ENCODE peak calls at places on chromosomes 7 and 10, in seven cellular contexts. F, P, W, T, A, K and U are unnamed samples.

GRCh38 chr7:64101126-64101942 is 56.1 kb downstream of the ZNF727 start:
- DNase-seq in P (no peak), F (no peak), T (no peak), K (no peak), A (no peak), W (no peak), U (no peak)

GRCh38 chr7:55431898-55432297 is 66.8 kb downstream of the LANCL2 start:
- DNase-seq in A (no peak), T (no peak), P (no peak), W (no peak), K (no peak), F (no peak), U (no peak)

GRCh38 chr10:130202984-130203617 is 66.9 kb downstream of the GLRX3 start:
- DNase-seq in W (no peak), F (no peak), K (no peak), A (no peak), P (no peak), T (no peak), U (no peak)

GRCh38 chr10:84267503-84268126 is 22.8 kb downstream of the RGR start:
- DNase-seq in T (peak), P (no peak), K (no peak), W (peak), F (peak), A (peak), U (peak)

GRCh38 chr10:25114036-25114411 is 60.8 kb upstream of the GPR158 start:
- DNase-seq in A (no peak), F (no peak), W (no peak), K (no peak), P (no peak), T (no peak), U (no peak)

GRCh38 chr7:124171068-124171467 is 138.2 kb upstream of the TMEM229A start:
- DNase-seq in K (peak), W (peak), A (peak), F (no peak), P (peak), T (peak), U (peak)

GRCh38 chr10:6738464-6738824 is 158.4 kb upstream of the PRKCQ start:
- DNase-seq in P (no peak), T (peak), A (no peak), W (no peak), F (no peak), K (no peak), U (peak)

GRCh38 chr7:100431286-100431735 is 1.7 kb downstream of the MEPCE start:
- DNase-seq in W (no peak), K (no peak), T (no peak), F (no peak), P (no peak), A (no peak), U (no peak)

GRCh38 chr10:29862926-29863614 is 196.3 kb downstream of the JCAD start:
- DNase-seq in P (no peak), K (no peak), A (no peak), T (peak), F (no peak), W (no peak), U (peak)

GRCh38 chr7:149348758-149349369 is 86.9 kb downstream of the ZNF783 start:
- DNase-seq in P (no peak), K (no peak), T (no peak), W (no peak), F (no peak), A (no peak), U (no peak)

GRCh38 chr10:128295003-128295402 is 168.8 kb upstream of the MKI67 start:
- DNase-seq in F (no peak), W (no peak), T (no peak), P (no peak), K (no peak), A (no peak), U (no peak)
- TF ChIP-seq CTCF in F (no peak), W (no peak), T (no peak), P (no peak), K (no peak), A (no peak), U (no peak)

DNA sequence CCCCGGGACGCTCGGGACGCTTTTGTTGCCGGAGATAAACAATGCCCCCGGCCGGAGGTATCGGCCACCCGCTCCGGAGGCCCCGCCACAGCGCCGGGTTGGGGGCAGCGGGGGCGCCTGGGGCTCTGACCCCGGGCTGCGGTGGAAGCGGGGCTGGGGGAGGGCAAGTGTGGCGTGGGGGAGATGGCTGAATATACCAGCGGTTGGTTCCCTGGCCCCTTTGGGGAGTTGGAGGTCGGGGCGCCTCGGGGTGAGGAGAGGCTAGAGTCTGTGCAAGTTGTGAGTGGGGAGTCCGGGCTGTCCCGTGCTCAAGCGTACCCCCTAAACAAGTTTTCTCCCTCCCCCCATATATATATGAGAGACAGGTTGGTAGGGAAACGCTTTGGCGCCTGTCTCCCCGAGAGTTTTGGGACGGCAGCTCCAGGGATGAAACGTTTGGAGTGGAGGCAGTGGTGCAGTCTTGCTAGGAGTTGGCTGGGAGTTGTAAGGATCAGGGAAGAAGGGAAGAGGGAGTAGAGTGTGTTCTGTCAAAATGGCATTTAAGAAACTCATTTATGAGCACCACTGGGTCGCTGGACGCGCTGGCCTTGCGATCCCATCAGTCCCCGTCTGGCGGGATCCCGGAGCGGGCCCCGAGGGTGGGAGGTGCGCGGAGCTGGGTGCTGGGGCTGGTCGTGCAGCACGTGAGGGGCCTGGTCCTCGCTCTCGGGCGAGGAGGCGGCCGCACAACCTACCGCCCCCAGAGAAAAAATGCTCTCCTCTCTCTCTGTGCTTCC is 967 bp downstream of the TET1 start:
- DNase-seq in F (no peak), K (no peak), T (peak), W (no peak), A (peak), P (peak), U (peak)
- H3K4me3 ChIP-seq in F (peak), K (peak), T (peak), W (peak), A (peak), P (peak), U (peak)

DNA sequence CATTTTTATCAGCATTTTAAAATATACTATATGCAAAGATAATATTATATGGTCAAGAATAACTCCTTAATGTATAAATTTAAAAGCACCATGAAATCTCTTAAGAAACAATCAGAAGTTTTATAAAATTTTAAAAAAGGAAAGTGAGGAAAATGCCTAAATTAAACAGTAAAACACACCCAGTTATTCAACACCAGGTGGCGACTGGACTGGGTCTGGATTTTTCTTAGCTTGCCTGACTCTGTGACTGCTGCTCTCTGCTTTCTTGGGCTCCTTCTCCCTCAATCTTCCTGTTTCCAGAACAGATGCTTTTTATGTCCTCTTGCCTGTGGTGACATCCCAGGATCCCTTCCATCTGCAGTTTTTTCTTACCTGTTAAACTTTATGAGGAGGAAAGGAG is 200.3 kb downstream of the BICC1 start:
- DNase-seq in W (no peak), F (no peak), A (peak), T (no peak), K (no peak), P (no peak), U (no peak)
- TF ChIP-seq CTCF in W (no peak), F (no peak), A (peak), T (peak), K (peak), P (no peak), U (peak)

DNA sequence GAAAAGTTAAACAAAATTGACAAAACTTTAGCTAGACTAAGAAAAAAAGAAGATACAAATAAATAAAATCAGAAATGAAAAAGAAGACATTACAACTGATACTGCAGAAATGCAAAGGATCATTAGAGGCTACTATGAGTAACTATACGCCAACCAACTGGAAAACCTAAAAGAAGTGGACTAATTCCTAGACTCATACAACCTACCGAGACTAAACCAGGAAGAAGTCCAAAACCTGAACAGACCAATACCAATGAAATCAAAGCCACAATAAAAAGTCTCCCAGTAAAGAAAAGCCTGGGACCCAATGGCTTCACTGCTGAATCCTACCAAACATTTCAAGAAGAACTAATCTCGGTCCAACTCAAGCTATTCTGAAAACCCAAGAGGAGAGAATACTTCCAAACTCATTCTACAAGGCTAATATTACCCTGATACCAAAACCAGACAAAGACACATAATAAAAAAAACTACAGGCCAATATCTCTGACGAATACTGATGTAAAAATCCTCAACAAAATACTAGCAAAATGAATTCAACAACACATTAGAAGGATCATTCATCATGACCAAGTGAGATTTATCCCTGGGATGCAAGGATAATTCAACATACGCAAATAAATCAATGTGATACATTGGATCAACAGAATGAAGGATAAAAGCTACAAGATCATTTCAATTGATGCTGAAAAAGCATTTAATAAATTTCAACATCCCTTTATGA is 20.3 kb downstream of the ELAPOR2 start:
- DNase-seq in K (no peak), A (no peak), W (no peak), T (no peak), P (no peak), F (no peak), U (no peak)
- H3K4me3 ChIP-seq in K (peak), A (no peak), W (no peak), T (no peak), P (no peak), F (peak), U (peak)

GRCh38 chr10:34016541-34016940 is 682.1 kb upstream of the NRP1 start:
- DNase-seq in P (no peak), A (no peak), W (no peak), K (no peak), F (no peak), T (no peak), U (no peak)

GRCh38 chr10:34018129-34018528 is 683.7 kb upstream of the NRP1 start:
- DNase-seq in W (peak), F (peak), P (no peak), A (no peak), T (peak), K (no peak), U (no peak)

GRCh38 chr10:34017281-34017680 is 682.8 kb upstream of the NRP1 start:
- DNase-seq in W (no peak), A (no peak), K (no peak), F (no peak), P (no peak), T (no peak), U (no peak)

GRCh38 chr10:34015700-34016099 is 681.2 kb upstream of the NRP1 start:
- DNase-seq in F (no peak), K (no peak), T (no peak), W (no peak), P (no peak), A (no peak), U (no peak)

GRCh38 chr10:34018811-34019210 is 684.3 kb upstream of the NRP1 start:
- DNase-seq in F (no peak), P (no peak), W (no peak), T (no peak), A (no peak), K (no peak), U (no peak)
- TF ChIP-seq CTCF in F (no peak), P (no peak), W (no peak), T (no peak), A (no peak), K (no peak), U (no peak)

GRCh38 chr10:57249615-57250281 is 888.7 kb upstream of the ZWINT start:
- DNase-seq in K (no peak), F (no peak), T (no peak), W (no peak), A (no peak), P (no peak), U (no peak)

GRCh38 chr10:57247271-57247670 is 886.2 kb upstream of the ZWINT start:
- DNase-seq in A (no peak), F (no peak), P (no peak), W (no peak), T (no peak), K (no peak), U (no peak)
- H3K4me3 ChIP-seq in A (no peak), F (no peak), P (no peak), W (no peak), T (no peak), K (no peak), U (no peak)

GRCh38 chr10:93142534-93142933 is 68.8 kb downstream of the CYP26A1 start:
- DNase-seq in F (no peak), W (no peak), K (no peak), P (no peak), A (no peak), T (no peak), U (no peak)

GRCh38 chr10:93143286-93143685 is 69.6 kb downstream of the CYP26A1 start:
- DNase-seq in K (no peak), W (peak), A (no peak), P (no peak), F (no peak), T (no peak), U (no peak)

GRCh38 chr10:93139059-93139658 is 65.5 kb downstream of the CYP26A1 start:
- DNase-seq in F (no peak), P (no peak), K (no peak), A (peak), T (no peak), W (no peak), U (no peak)

DNA sequence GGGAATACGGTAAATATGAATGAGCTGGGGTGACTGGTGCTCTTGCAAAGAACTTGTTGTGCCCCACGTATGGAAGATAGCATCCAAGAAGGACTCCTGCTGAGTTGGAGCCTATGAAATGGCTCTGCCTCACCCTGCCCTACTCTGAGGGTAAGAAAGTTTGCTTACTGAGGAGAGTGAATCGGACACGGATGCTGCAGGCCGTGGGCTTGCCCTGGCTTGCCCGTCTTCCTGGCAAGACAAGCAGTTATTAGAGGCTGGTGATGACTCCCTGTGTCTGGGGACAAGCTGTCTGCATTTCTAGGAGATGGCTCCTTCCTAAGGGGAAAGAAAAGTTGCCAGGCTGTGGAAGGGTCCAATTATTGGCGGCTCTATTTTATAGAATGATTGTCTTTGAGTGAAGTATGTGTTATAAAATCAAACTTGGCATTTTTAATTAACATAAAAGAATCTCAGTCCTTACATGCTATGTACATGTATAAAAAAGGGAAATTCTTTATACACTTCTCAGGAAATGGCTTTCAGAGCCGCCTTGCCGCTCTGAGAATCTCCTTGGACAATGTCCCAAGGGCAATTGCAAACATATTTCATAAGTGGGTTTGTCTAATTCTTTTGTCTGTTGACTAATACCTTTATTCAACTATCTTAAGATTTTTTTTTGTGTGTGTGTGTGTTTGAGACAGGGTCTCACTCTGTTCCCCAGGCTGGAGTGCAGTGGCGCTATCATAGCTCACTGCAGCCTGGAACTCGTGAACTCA is 64.6 kb downstream of the CYP26A1 start:
- DNase-seq in F (no peak), T (no peak), A (no peak), W (no peak), K (no peak), P (no peak), U (no peak)
- TF ChIP-seq CTCF in F (no peak), T (no peak), A (no peak), W (no peak), K (no peak), P (no peak), U (no peak)

GRCh38 chr10:101246639-101247038 is 17.4 kb upstream of the LBX1 start:
- DNase-seq in K (no peak), W (no peak), T (no peak), A (no peak), F (no peak), P (no peak), U (no peak)
- H3K4me3 ChIP-seq in K (no peak), W (no peak), T (no peak), A (no peak), F (no peak), P (no peak), U (no peak)

DNA sequence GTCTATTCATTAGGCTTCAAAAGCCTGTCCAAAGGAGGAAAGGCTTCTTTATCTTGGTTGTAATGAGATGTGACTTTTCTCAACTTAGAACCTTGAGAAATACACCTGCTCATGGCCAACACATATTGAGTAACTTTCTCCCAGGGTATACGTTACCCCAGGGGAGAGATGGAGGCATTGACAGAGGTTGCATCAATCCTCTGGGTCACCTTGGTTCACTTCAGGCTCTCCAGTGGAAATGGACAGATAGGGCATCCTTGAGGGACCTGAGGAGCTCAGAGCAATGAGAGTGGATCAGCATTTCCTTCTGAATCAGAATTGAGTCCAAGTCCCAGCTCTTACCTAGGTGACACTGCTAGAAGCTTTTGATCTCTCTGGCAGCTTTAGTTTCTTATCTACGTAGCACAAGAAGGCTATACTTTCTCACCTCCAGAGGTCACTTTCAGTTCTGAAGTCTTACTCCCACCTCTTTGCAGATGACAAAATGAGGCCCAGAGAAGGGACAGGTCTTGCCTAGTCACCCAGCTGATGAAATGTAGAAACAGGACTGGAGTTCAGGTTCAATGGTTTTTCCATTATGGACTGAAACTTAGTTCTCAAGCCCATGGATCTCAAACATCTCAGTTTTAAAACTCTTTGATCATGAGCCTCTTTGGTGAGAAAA is 35.2 kb downstream of the PANK1 start:
- DNase-seq in F (peak), T (no peak), W (no peak), A (no peak), P (peak), K (no peak), U (no peak)
- TF ChIP-seq CTCF in F (peak), T (no peak), W (no peak), A (no peak), P (no peak), K (no peak), U (no peak)